ENCODE peak calls at places on chromosomes 6 and 20, in nine cellular contexts. S, J, C, M, O, N, E, G and I are unnamed samples.
A peak's percentile ranks its signal among the peaks of the same experiment; 100 is the strongest.

GRCh38 chr6:15066433-15067337 is 179.2 kb upstream of the JARID2 start:
- DNase-seq in S (peak; percentile 88), J (peak; percentile 28), C (peak; percentile 28), M (peak; percentile 46), O (peak; percentile 98), N (no peak), E (peak; percentile 63), G (peak; percentile 52), I (no peak)

GRCh38 chr6:15734118-15734897 is 71.5 kb upstream of the DTNBP1 start:
- DNase-seq in S (no peak), J (no peak), C (no peak), M (no peak), O (no peak), N (no peak), E (no peak), G (no peak), I (no peak)

GRCh38 chr6:7129784-7130569 is 22.2 kb downstream of the RREB1 start:
- DNase-seq in S (peak; percentile 72), J (peak; percentile 43), C (no peak), M (peak; percentile 65), O (peak; percentile 91), N (no peak), E (peak; percentile 67), G (peak; percentile 83), I (no peak)

GRCh38 chr6:44539701-44540100 is 152.2 kb downstream of the CDC5L start:
- DNase-seq in S (no peak), J (no peak), C (no peak), M (no peak), O (peak; percentile 76), N (no peak), E (no peak), G (no peak), I (peak; percentile 23)

GRCh38 chr20:40814328-40814960 is 125.4 kb upstream of the MAFB start:
- DNase-seq in S (no peak), J (no peak), C (no peak), M (no peak), O (no peak), N (peak; percentile 65), E (no peak), G (no peak), I (peak; percentile 73)

GRCh38 chr6:150813319-150813992 is 52.0 kb upstream of the MTHFD1L start:
- DNase-seq in S (no peak), J (no peak), C (no peak), M (peak; percentile 46), O (peak; percentile 95), N (no peak), E (no peak), G (no peak), I (no peak)

GRCh38 chr20:56978475-56978874 is 288.0 kb downstream of the BMP7 start:
- DNase-seq in S (no peak), J (no peak), C (no peak), M (no peak), O (no peak), N (no peak), E (no peak), G (no peak), I (no peak)

GRCh38 chr6:25984265-25984664 is 21.7 kb downstream of the TRIM38 start:
- DNase-seq in S (peak; percentile 70), J (no peak), C (no peak), M (no peak), O (no peak), N (no peak), E (no peak), G (no peak), I (no peak)

GRCh38 chr6:97049254-97050004 is 124.9 kb downstream of the KLHL32 start:
- DNase-seq in S (no peak), J (no peak), C (no peak), M (no peak), O (peak; percentile 59), N (no peak), E (no peak), G (no peak), I (no peak)

GRCh38 chr6:101614774-101615173 is 221.3 kb downstream of the GRIK2 start:
- DNase-seq in S (peak; percentile 22), J (no peak), C (no peak), M (peak; percentile 80), O (peak; percentile 91), N (no peak), E (no peak), G (no peak), I (no peak)

GRCh38 chr20:63071541-63072181 is 64.9 kb upstream of the BHLHE23 start:
- DNase-seq in S (peak; percentile 6), J (no peak), C (no peak), M (peak; percentile 16), O (peak; percentile 54), N (peak; percentile 75), E (peak; percentile 40), G (no peak), I (no peak)

GRCh38 chr20:24199493-24199892 is 210.9 kb upstream of the GGTLC1 start:
- DNase-seq in S (no peak), J (no peak), C (no peak), M (no peak), O (no peak), N (no peak), E (no peak), G (no peak), I (no peak)

GRCh38 chr6:7761047-7761446 is 35.1 kb downstream of the BMP6 start:
- DNase-seq in S (peak; percentile 42), J (no peak), C (no peak), M (peak; percentile 8), O (peak; percentile 81), N (no peak), E (no peak), G (no peak), I (no peak)

GRCh38 chr20:25220021-25220730 is 24.7 kb downstream of the ENTPD6 start:
- DNase-seq in S (no peak), J (no peak), C (no peak), M (peak; percentile 70), O (no peak), N (peak; percentile 52), E (no peak), G (no peak), I (no peak)

GRCh38 chr6:74574794-74575193 is 631.1 kb downstream of the COL12A1 start:
- DNase-seq in S (peak; percentile 20), J (no peak), C (peak; percentile 12), M (peak; percentile 38), O (peak; percentile 19), N (no peak), E (no peak), G (no peak), I (no peak)

DNA sequence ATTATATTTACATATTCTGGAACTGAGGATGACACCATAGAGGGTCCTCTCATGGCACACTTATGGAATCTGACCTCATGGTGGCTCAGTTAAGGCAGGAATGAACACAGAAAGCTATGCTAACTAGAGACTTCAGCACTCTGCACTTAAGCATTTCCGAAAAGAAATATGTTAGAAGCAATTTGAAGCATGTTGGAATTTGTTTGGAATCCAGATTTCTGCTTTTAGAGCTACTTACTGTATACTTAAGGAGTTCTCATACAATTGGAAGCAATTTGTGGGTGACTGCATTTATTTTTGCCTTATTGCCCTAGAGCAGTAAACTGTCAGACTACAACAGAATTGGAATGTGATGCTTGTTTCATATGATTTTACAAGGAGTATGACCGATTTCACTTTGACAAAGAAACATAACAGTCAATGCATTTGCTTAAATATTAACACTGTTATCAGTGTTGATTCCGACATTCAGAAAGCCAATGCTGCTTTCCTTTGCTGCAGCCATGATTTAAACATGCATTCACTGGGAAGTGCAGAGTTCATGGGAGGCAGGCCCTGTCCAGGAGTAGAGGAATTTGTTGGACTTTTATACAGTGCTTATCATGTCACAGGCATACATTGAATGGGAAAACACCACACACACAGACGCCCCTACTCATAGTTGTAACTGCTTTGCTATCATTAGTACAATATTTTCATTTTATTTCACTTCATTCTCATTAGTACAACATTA is 244.4 kb downstream of the SAMD5 start:
- DNase-seq in S (no peak), J (no peak), C (no peak), M (no peak), O (no peak), N (no peak), E (no peak), G (no peak), I (no peak)
- TF ChIP-seq CTCF in S (no peak), J (no peak), C (no peak), M (no peak), O (no peak), N (no peak), E (no peak), G (no peak), I (peak; percentile 26)

DNA sequence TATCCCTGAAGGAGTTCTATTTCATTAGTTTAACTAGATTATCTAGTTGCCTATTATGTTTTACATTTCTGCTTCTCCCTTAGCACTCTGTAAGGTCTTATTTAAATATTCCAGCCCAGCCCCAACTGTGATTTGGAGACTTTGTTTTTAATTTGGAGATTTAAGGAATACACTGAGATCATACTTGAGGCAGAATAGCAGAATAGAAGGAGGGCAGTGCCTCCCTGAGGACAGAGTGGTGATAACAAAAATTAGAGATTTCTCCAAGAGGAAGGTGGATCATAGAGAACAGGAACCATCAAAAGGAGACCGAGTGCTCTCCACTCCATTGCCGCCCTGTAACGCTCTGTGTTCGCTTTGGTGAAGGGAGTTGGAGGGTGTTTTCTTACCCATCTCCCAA is 14.8 kb upstream of the CD164 start:
- DNase-seq in S (peak; percentile 30), J (no peak), C (peak; percentile 47), M (peak; percentile 14), O (peak; percentile 45), N (peak; percentile 37), E (no peak), G (no peak), I (no peak)
- TF ChIP-seq CTCF in S (peak; percentile 57), J (peak; percentile 15), C (no peak), M (peak; percentile 30), O (peak; percentile 66), N (no peak), E (no peak), G (peak; percentile 33), I (peak; percentile 38)

GRCh38 chr20:18719426-18719825 is 94.2 kb upstream of the SCP2D1 start:
- DNase-seq in S (peak; percentile 48), J (no peak), C (no peak), M (peak; percentile 64), O (no peak), N (no peak), E (no peak), G (no peak), I (no peak)

GRCh38 chr20:18721716-18722115 is 91.9 kb upstream of the SCP2D1 start:
- DNase-seq in S (no peak), J (no peak), C (no peak), M (no peak), O (no peak), N (no peak), E (no peak), G (no peak), I (no peak)

GRCh38 chr20:18717062-18717461 is 96.5 kb upstream of the SCP2D1 start:
- DNase-seq in S (no peak), J (no peak), C (no peak), M (no peak), O (no peak), N (no peak), E (no peak), G (no peak), I (no peak)

GRCh38 chr20:18715564-18715963 is 98.0 kb upstream of the SCP2D1 start:
- DNase-seq in S (no peak), J (no peak), C (no peak), M (no peak), O (no peak), N (no peak), E (no peak), G (no peak), I (no peak)

GRCh38 chr20:18718129-18718528 is 95.5 kb upstream of the SCP2D1 start:
- DNase-seq in S (no peak), J (no peak), C (no peak), M (no peak), O (no peak), N (no peak), E (no peak), G (no peak), I (no peak)
- TF ChIP-seq CTCF in S (peak; percentile 12), J (no peak), C (no peak), M (no peak), O (peak; percentile 16), N (no peak), E (no peak), G (no peak), I (no peak)

GRCh38 chr6:89081129-89081422 is 525 bp downstream of the PNRC1 start:
- DNase-seq in S (no peak), J (no peak), C (no peak), M (no peak), O (peak; percentile 10), N (no peak), E (no peak), G (no peak), I (no peak)
- TF ChIP-seq CTCF in S (no peak), J (no peak), C (no peak), M (no peak), O (no peak), N (no peak), E (no peak), G (no peak), I (no peak)